ENCODE peak calls at places on chromosomes 3 and 15, in four cellular contexts. One of them, this sample, is unnamed.

GRCh38 chr3:60048447-60048848 is 998.6 kb upstream of the CFAP20DC start:
- DNase-seq in PC-9: no peak
- DNase-seq in BJ: no peak
- DNase-seq in fibroblast of pulmonary artery: no peak
- DNase-seq in this sample: no peak

GRCh38 chr3:8458235-8458634 is 43.4 kb upstream of the LMCD1 start:
- DNase-seq in PC-9: no peak
- DNase-seq in BJ: peak
- DNase-seq in fibroblast of pulmonary artery: peak
- DNase-seq in this sample: no peak

GRCh38 chr3:18302517-18302916 is 122.6 kb downstream of the SATB1 start:
- DNase-seq in PC-9: no peak
- DNase-seq in BJ: peak
- DNase-seq in fibroblast of pulmonary artery: peak
- DNase-seq in this sample: no peak

GRCh38 chr15:70116317-70116716 is 18.6 kb upstream of the TLE3 start:
- DNase-seq in PC-9: no peak
- DNase-seq in BJ: no peak
- DNase-seq in fibroblast of pulmonary artery: no peak
- DNase-seq in this sample: no peak

GRCh38 chr3:136621628-136622027 is 130.6 kb downstream of the STAG1 start:
- DNase-seq in PC-9: peak
- DNase-seq in BJ: peak
- DNase-seq in fibroblast of pulmonary artery: peak
- DNase-seq in this sample: no peak

GRCh38 chr3:71061581-71061980 is 521.9 kb downstream of the FOXP1 start:
- DNase-seq in PC-9: no peak
- DNase-seq in BJ: no peak
- DNase-seq in fibroblast of pulmonary artery: no peak
- DNase-seq in this sample: no peak

GRCh38 chr3:61521229-61521628 is 40.1 kb upstream of the PTPRG start:
- DNase-seq in PC-9: no peak
- DNase-seq in BJ: no peak
- DNase-seq in fibroblast of pulmonary artery: no peak
- DNase-seq in this sample: no peak

GRCh38 chr15:70337292-70338186 is 239.8 kb upstream of the TLE3 start:
- DNase-seq in PC-9: no peak
- DNase-seq in BJ: no peak
- DNase-seq in fibroblast of pulmonary artery: no peak
- DNase-seq in this sample: no peak

GRCh38 chr3:23566499-23566898 is 239.3 kb upstream of the UBE2E1 start:
- DNase-seq in PC-9: no peak
- DNase-seq in BJ: no peak
- DNase-seq in fibroblast of pulmonary artery: no peak
- DNase-seq in this sample: no peak

GRCh38 chr15:51751687-51752683 is 588 bp downstream of the TMOD2 start:
- DNase-seq in PC-9: peak
- DNase-seq in BJ: no peak
- DNase-seq in fibroblast of pulmonary artery: peak
- DNase-seq in this sample: peak

GRCh38 chr3:64342940-64343691 is 117.8 kb upstream of the PRICKLE2 start:
- DNase-seq in PC-9: peak
- DNase-seq in BJ: no peak
- DNase-seq in fibroblast of pulmonary artery: peak
- DNase-seq in this sample: no peak

GRCh38 chr15:68224546-68225250 is 4.8 kb downstream of the CLN6 start:
- DNase-seq in PC-9: no peak
- DNase-seq in BJ: no peak
- DNase-seq in fibroblast of pulmonary artery: no peak
- DNase-seq in this sample: no peak

GRCh38 chr15:68220489-68220888 is 9.0 kb downstream of the CLN6 start:
- DNase-seq in PC-9: no peak
- DNase-seq in BJ: no peak
- DNase-seq in fibroblast of pulmonary artery: no peak
- DNase-seq in this sample: no peak

GRCh38 chr15:68223171-68223570 is 6.4 kb downstream of the CLN6 start:
- DNase-seq in PC-9: no peak
- DNase-seq in BJ: no peak
- DNase-seq in fibroblast of pulmonary artery: no peak
- DNase-seq in this sample: no peak

GRCh38 chr15:68220967-68221366 is 8.6 kb downstream of the CLN6 start:
- DNase-seq in PC-9: no peak
- DNase-seq in BJ: no peak
- DNase-seq in fibroblast of pulmonary artery: no peak
- DNase-seq in this sample: no peak

DNA sequence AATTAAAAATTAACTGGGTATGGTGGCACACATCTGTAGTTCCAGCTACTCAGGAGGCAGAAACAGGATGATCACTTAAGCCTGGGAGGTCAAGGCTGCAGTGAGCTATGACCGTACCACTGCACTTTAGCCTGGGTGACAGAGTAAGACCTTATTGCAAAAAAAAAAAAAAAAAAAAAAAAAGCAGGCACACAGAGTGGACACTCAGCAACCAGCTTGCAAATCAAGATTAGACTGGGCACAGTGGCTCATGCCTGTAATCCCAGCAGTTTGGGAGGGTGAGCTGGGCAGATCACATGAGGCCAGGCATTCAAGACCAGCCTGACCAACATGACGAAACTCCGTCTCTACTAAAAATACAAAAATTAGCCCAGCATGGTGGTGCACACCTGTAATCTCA is 5.4 kb downstream of the CLN6 start:
- DNase-seq in PC-9: no peak
- DNase-seq in BJ: no peak
- DNase-seq in fibroblast of pulmonary artery: no peak
- DNase-seq in this sample: no peak
- H3K4me3 ChIP-seq in PC-9: no peak
- H3K4me3 ChIP-seq in BJ: no peak
- H3K4me3 ChIP-seq in fibroblast of pulmonary artery: no peak
- H3K4me3 ChIP-seq in this sample: no peak

GRCh38 chr15:90036806-90037509 is 35.8 kb downstream of the ZNF710 start:
- DNase-seq in PC-9: no peak
- DNase-seq in BJ: no peak
- DNase-seq in fibroblast of pulmonary artery: no peak
- DNase-seq in this sample: peak

GRCh38 chr15:90036343-90036742 is 35.2 kb downstream of the ZNF710 start:
- DNase-seq in PC-9: no peak
- DNase-seq in BJ: no peak
- DNase-seq in fibroblast of pulmonary artery: no peak
- DNase-seq in this sample: no peak

GRCh38 chr15:90035835-90036220 is 34.7 kb downstream of the ZNF710 start:
- DNase-seq in PC-9: no peak
- DNase-seq in BJ: no peak
- DNase-seq in fibroblast of pulmonary artery: no peak
- DNase-seq in this sample: peak

GRCh38 chr15:90033448-90033847 is 32.3 kb downstream of the ZNF710 start:
- DNase-seq in PC-9: no peak
- DNase-seq in BJ: no peak
- DNase-seq in fibroblast of pulmonary artery: no peak
- DNase-seq in this sample: no peak

DNA sequence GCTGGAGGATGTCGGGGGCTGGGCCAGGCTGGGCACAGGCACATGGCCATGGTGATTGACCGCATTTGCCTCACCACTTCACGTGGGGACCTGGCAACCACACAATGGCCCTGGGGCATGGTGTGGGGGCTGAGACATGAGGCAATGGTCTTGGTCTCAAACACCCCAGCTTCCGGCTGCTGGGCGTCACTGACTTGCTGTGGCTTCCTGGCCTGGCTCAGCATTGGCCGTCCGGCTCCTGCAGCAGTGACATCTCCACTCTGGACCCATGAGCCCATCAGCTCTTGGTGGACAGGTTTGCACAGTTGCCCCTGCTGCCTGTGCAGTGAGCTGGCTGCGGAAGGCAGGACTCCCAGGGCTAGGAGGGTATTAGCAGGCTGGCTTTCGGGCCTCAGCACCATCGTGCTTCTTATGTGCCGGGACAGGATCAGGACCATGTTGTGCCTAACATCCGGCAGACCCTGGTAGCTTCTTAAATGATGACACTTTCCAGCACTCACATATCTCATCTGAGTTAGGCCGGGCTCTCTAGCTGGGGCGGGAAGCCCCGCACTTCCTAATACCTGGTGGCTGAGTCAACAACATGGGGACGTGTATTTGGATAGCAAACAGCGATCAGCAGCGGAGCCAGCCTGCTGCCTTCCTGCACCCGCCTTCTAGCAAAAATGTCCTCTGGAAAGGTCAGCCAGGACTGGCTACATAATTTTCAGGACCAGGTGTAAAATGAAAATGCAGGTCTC is 34.1 kb downstream of the ZNF710 start:
- DNase-seq in PC-9: peak
- DNase-seq in BJ: no peak
- DNase-seq in fibroblast of pulmonary artery: peak
- DNase-seq in this sample: peak
- H3K4me3 ChIP-seq in PC-9: no peak
- H3K4me3 ChIP-seq in BJ: no peak
- H3K4me3 ChIP-seq in fibroblast of pulmonary artery: no peak
- H3K4me3 ChIP-seq in this sample: no peak

GRCh38 chr3:123961508-123961856 is 453 bp upstream of the CCDC14 start:
- DNase-seq in PC-9: no peak
- DNase-seq in BJ: no peak
- DNase-seq in fibroblast of pulmonary artery: no peak
- DNase-seq in this sample: no peak
- H3K4me3 ChIP-seq in PC-9: peak
- H3K4me3 ChIP-seq in BJ: peak
- H3K4me3 ChIP-seq in fibroblast of pulmonary artery: peak
- H3K4me3 ChIP-seq in this sample: peak

DNA sequence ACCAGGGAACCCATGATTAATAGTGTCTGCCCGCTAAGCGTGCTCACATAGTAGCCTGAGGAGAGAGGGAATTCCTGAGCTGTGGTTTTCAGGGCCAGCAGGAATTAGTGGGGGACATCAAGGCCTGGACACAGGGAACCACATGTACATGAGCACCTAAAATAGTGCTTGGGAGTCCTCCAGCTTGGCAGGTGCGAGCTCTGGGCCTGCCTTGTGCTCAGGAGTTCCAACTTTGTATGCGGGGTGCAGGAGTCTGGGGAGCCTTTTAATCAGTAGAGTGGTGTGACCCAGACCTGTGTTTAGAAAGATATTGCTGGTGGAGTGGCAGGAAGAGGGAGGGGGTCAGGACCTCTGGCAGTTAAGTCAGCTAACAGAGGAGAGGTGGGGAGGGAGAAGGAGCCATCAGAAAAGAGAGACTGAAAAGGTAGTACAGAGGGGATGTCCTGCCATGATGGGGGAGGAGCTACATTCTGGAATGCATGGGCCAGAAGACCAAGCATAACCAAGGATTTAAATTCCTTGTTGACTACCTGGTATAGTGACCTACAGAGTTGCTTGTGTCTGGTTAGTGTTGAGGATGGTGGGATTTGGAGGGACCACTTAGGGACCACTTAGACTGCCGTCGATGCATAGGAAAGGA is 1.9 kb downstream of the DAG1 start:
- DNase-seq in PC-9: no peak
- DNase-seq in BJ: no peak
- DNase-seq in fibroblast of pulmonary artery: no peak
- DNase-seq in this sample: no peak
- H3K4me3 ChIP-seq in PC-9: peak
- H3K4me3 ChIP-seq in BJ: no peak
- H3K4me3 ChIP-seq in fibroblast of pulmonary artery: peak
- H3K4me3 ChIP-seq in this sample: no peak